ENCODE peak calls at places on chromosomes 3 and 15, in nine cellular contexts. V, G, I, J, Z, D, O, L and N are unnamed samples. For H3K4me1, the result is how much of the 10 kb centered on the place peaks cover.

GRCh38 chr3:173770011-173770410 is 372.5 kb downstream of the NLGN1 start:
- DNase-seq in G (no peak), L (peak), O (no peak), Z (no peak), J (no peak), V (no peak), D (no peak), I (peak), N (no peak)

GRCh38 chr3:169243122-169243521 is 420.4 kb downstream of the MECOM start:
- DNase-seq in L (no peak), I (peak), G (no peak), O (no peak), D (peak), J (no peak), Z (no peak), V (no peak), N (no peak)

GRCh38 chr3:81742581-81742980 is 18.9 kb downstream of the GBE1 start:
- DNase-seq in I (no peak), Z (no peak), V (no peak), D (no peak), L (no peak), G (no peak), O (no peak), J (no peak), N (no peak)

GRCh38 chr15:73704869-73705645 is 20.9 kb downstream of the CD276 start:
- DNase-seq in I (no peak), V (no peak), O (peak), J (peak), G (peak), D (peak), Z (peak), L (peak), N (peak)

GRCh38 chr3:18351069-18351628 is 74.0 kb downstream of the SATB1 start:
- DNase-seq in V (no peak), J (no peak), I (no peak), O (no peak), D (no peak), G (no peak), Z (no peak), L (no peak), N (no peak)

GRCh38 chr15:78542647-78543046 is 2.4 kb downstream of the PSMA4 start:
- DNase-seq in L (no peak), D (no peak), Z (no peak), V (no peak), O (no peak), I (no peak), J (no peak), G (no peak), N (no peak)

GRCh38 chr3:128559486-128560225 is 66.7 kb upstream of the GATA2 start:
- DNase-seq in V (peak), I (no peak), O (peak), J (no peak), L (no peak), Z (peak), G (no peak), D (no peak), N (no peak)

GRCh38 chr3:66138336-66139234 is 82.2 kb upstream of the SLC25A26 start:
- DNase-seq in O (peak), Z (peak), L (peak), D (peak), V (peak), G (no peak), I (peak), J (peak), N (peak)

GRCh38 chr3:108159865-108160264 is 62.4 kb downstream of the IFT57 start:
- DNase-seq in I (peak), J (no peak), Z (no peak), V (peak), G (no peak), L (no peak), O (peak), D (no peak), N (no peak)

GRCh38 chr15:85155857-85156256 is 174.2 kb downstream of the PDE8A start:
- DNase-seq in J (no peak), G (no peak), O (no peak), I (no peak), V (no peak), Z (no peak), D (no peak), L (no peak), N (no peak)

GRCh38 chr3:46435327-46435726 is 28.3 kb downstream of the CCRL2 start:
- DNase-seq in I (no peak), J (no peak), O (no peak), Z (no peak), L (no peak), D (no peak), V (no peak), G (no peak), N (no peak)

GRCh38 chr3:123326531-123326930 is 122.4 kb downstream of the ADCY5 start:
- DNase-seq in Z (no peak), L (no peak), V (no peak), G (no peak), O (no peak), J (no peak), I (no peak), D (no peak), N (peak)

GRCh38 chr3:123328851-123329635 is 119.8 kb downstream of the ADCY5 start:
- DNase-seq in G (peak), L (peak), Z (peak), J (peak), I (peak), O (peak), V (peak), D (peak), N (peak)

GRCh38 chr3:123327480-123327879 is 121.4 kb downstream of the ADCY5 start:
- DNase-seq in D (no peak), J (no peak), G (no peak), Z (no peak), I (no peak), L (no peak), O (no peak), V (no peak), N (peak)

GRCh38 chr3:123329636-123330340 is 119.1 kb downstream of the ADCY5 start:
- DNase-seq in O (no peak), V (no peak), D (no peak), G (no peak), J (peak), I (no peak), Z (no peak), L (no peak), N (peak)

GRCh38 chr3:123327956-123328850 is 120.7 kb downstream of the ADCY5 start:
- DNase-seq in O (no peak), G (no peak), D (no peak), J (no peak), L (no peak), Z (no peak), V (no peak), I (no peak), N (peak)
- H3K4me1 ChIP-seq in O (under half), G (under half), D (under half), J (half or more), L (under half), Z (under half), V (under half), I (under half), N (half or more)

DNA sequence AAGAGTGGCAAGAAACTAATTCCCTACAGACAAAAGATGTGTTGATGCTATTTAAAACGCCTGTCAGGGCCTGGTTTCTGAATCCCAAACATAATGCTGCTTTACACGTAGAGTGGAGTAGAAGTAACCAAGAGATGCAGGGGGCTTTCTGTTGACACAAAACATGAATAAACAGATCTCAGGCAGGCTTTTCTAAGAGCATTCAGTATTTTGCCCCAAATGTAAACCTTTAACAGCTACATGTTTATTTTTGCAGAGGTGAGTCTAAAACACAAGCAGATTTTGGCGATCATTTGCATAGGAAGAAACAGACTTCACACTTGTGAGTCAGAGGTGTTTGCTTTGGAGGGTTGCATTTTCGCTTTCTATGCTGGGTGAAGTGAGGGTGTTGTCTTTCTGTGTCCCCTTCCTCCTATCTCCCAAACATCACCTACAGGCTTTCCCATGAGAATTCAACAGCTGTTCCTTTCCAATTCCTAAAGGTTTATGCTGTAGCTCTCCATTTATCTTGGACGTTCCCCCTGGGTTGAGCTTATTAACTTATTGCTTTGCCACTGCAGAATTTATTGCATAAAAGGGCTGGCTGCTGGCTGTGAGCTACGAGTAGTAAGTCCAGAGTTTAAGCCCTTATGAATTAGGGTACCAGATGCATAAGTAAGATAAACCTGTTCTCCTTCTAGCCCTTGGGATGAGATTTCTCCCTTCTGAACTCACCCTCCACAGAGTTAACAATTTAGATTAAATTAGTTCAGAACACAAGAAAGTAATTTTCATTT is 156.7 kb downstream of the DIPK2A start:
- DNase-seq in D (peak), V (no peak), G (no peak), L (no peak), Z (no peak), J (no peak), O (no peak), I (no peak), N (no peak)
- H3K27ac ChIP-seq in D (no peak), V (no peak), G (no peak), L (no peak), Z (no peak), J (no peak), O (no peak), I (no peak), N (no peak)

DNA sequence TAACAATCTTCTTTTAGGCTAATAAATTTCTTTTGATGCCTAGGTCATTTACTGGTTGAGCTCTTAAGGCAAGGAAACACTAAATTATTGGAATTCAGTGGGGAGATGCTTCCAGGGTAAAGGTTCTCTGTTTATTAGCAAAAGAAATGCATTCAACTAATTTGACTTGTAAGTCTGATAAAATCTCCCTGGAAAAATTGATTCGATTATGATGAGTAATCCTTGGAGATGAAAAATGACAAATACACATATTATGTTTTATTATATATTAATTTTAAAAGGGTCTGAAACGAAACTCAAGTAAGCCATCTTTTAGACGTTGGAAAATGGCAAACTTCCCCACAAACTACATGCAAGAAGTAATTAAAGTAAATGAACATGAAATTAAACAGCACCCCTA is 328.0 kb downstream of the FOXP1 start:
- DNase-seq in J (no peak), L (no peak), O (no peak), Z (no peak), G (no peak), V (no peak), D (no peak), I (no peak), N (no peak)
- H3K4me1 ChIP-seq in J (under half), L (under half), O (under half), Z (under half), G (under half), V (under half), D (under half), I (under half), N (under half)

DNA sequence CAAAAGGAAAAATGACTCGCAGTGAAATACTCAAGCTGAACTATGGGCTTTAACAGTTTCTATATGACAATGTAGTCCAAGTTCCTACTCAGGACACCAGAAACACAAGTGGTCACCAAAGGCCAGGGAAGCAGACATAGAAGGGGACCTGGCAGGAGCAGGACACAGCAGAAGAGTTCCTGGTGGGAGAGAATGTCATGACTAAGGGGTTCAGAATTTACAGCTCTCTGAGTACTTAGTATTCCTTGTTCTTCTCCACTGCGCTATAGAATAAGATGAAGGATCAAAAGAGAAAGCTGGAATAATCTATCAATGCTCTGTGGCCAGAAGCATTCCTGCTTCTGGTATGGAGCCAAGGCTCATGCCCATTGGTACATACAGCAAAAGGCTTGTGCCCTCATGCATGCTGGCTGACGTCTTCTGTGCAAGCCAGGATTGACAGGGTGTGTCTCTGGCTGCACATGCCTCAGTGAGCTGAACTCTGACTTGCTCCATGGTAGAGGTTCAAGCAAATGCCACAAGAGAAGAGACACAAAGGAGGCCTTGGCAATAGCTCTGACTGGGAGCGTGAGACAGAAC is 128.7 kb upstream of the SLC2A2 start:
- DNase-seq in V (no peak), Z (no peak), G (no peak), J (no peak), O (no peak), D (no peak), L (no peak), I (no peak), N (no peak)
- H3K27ac ChIP-seq in V (peak), Z (no peak), G (no peak), J (no peak), O (no peak), D (no peak), L (no peak), I (no peak), N (no peak)

DNA sequence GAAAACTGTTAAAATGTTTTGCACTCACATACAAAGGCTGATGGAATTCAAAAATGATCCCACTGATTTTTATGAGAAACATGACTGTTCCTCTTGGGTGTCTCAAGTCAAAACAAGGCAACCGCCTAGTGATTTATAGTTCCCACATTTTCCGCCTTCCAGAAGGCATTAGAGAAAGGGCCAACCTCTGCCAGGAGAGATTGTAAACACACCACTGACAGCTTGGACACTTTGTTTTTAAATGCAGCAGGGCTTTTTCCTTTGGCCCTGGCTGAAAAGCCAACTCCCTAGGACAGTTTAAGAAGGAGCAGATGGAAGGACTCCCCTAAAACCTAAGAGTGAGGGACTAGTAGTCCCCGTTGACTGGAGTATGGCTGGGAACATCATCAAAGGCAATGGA is 27.8 kb downstream of the PARP16 start:
- DNase-seq in J (peak), I (no peak), D (no peak), G (no peak), Z (no peak), O (no peak), L (peak), V (no peak), N (no peak)
- H3K4me1 ChIP-seq in J (under half), I (under half), D (under half), G (under half), Z (under half), O (under half), L (under half), V (under half), N (under half)